ENCODE peak calls at places on chromosome 20, in six cellular contexts. T, Y, V, C, K and M are unnamed samples.

GRCh38 chr20:5793916-5794315 is 43.7 kb downstream of the SHLD1 start:
- DNase-seq in V (no peak), C (no peak), K (no peak), T (no peak), Y (no peak), M (no peak)

GRCh38 chr20:36744243-36744642 is 1.6 kb downstream of the NDRG3 start:
- DNase-seq in Y (no peak), V (no peak), K (no peak), C (no peak), T (no peak), M (no peak)

GRCh38 chr20:2558581-2559301 is 22.4 kb downstream of the TMC2 start:
- DNase-seq in V (no peak), T (no peak), Y (no peak), C (no peak), K (no peak), M (no peak)

GRCh38 chr20:50412499-50412898 is 97.7 kb upstream of the PTPN1 start:
- DNase-seq in T (no peak), V (no peak), Y (no peak), K (no peak), C (no peak), M (peak; percentile 19)

GRCh38 chr20:57283867-57284266 is 17.4 kb upstream of the BMP7 start:
- DNase-seq in K (no peak), C (no peak), T (no peak), Y (no peak), V (no peak), M (no peak)

GRCh38 chr20:24589381-24589780 is 120.0 kb downstream of the SYNDIG1 start:
- DNase-seq in Y (no peak), V (no peak), K (no peak), C (no peak), T (no peak), M (no peak)

GRCh38 chr20:58297394-58297793 is 12.1 kb upstream of the RAB22A start:
- DNase-seq in Y (no peak), C (no peak), V (no peak), K (no peak), T (no peak), M (no peak)

GRCh38 chr20:11686900-11687543 is 230.7 kb upstream of the BTBD3 start:
- DNase-seq in K (peak; percentile 66), T (peak; percentile 55), Y (no peak), C (no peak), V (no peak), M (no peak)

GRCh38 chr20:33119725-33120720 is 40.6 kb downstream of the BPIFB4 start:
- DNase-seq in K (no peak), Y (no peak), T (no peak), C (no peak), V (peak; percentile 48), M (no peak)

GRCh38 chr20:14777571-14777970 is 440.2 kb upstream of the FLRT3 start:
- DNase-seq in T (no peak), C (no peak), Y (no peak), V (peak; percentile 94), K (no peak), M (peak; percentile 41)

GRCh38 chr20:62967149-62967501 is 14.6 kb downstream of the SLC17A9 start:
- DNase-seq in Y (no peak), V (no peak), T (no peak), C (no peak), K (no peak), M (no peak)

GRCh38 chr20:9689041-9689440 is 149.8 kb downstream of the PAK5 start:
- DNase-seq in V (no peak), K (no peak), C (no peak), Y (no peak), T (no peak), M (no peak)

GRCh38 chr20:4371623-4372246 is 350.0 kb upstream of the PRND start:
- DNase-seq in V (no peak), K (no peak), Y (no peak), T (no peak), C (no peak), M (no peak)

GRCh38 chr20:32162367-32162766 is 45.2 kb downstream of the PLAGL2 start:
- DNase-seq in K (no peak), Y (no peak), T (no peak), V (no peak), C (no peak), M (no peak)

GRCh38 chr20:33024609-33025317 is 6.7 kb upstream of the BPIFB6 start:
- DNase-seq in C (no peak), K (no peak), Y (no peak), T (no peak), V (no peak), M (no peak)

GRCh38 chr20:44219791-44220190 is 9.2 kb upstream of the OSER1 start:
- DNase-seq in V (no peak), K (no peak), C (no peak), T (no peak), Y (no peak), M (peak; percentile 21)

GRCh38 chr20:1272368-1273155 is 6.5 kb downstream of the SNPH start:
- DNase-seq in Y (no peak), T (no peak), K (no peak), C (no peak), V (no peak), M (no peak)

GRCh38 chr20:62641749-62642665 is at the start of gene SLCO4A1:
- DNase-seq in V (no peak), Y (peak; percentile 35), K (peak; percentile 37), T (peak; percentile 95), C (peak; percentile 76), M (peak; percentile 49)

GRCh38 chr20:11726021-11726420 is 191.7 kb upstream of the BTBD3 start:
- DNase-seq in T (no peak), V (no peak), C (no peak), Y (no peak), K (no peak), M (no peak)

GRCh38 chr20:20521736-20522135 is 153.8 kb downstream of the INSM1 start:
- DNase-seq in Y (no peak), V (no peak), K (no peak), C (no peak), T (no peak), M (no peak)

GRCh38 chr20:19961298-19961697 is 55.9 kb upstream of the NAA20 start:
- DNase-seq in C (no peak), T (no peak), V (no peak), Y (no peak), K (no peak), M (no peak)

GRCh38 chr20:62161347-62161746 is 17.8 kb downstream of the SS18L1 start:
- DNase-seq in K (no peak), T (peak; percentile 63), Y (no peak), C (no peak), V (peak; percentile 82), M (no peak)

GRCh38 chr20:20780127-20780822 is 67.8 kb upstream of the RALGAPA2 start:
- DNase-seq in C (no peak), Y (no peak), T (peak; percentile 51), V (peak; percentile 90), K (no peak), M (peak; percentile 79)

GRCh38 chr20:33602826-33603590 is 59.1 kb upstream of the C20orf144 start:
- DNase-seq in T (no peak), K (no peak), V (peak; percentile 77), C (no peak), Y (no peak), M (no peak)

GRCh38 chr20:8139899-8140298 is 7.8 kb downstream of the PLCB1 start:
- DNase-seq in T (no peak), Y (no peak), K (no peak), C (no peak), V (no peak), M (no peak)

GRCh38 chr20:31698803-31699718 is 23.6 kb downstream of the BCL2L1 start:
- DNase-seq in V (peak; percentile 100), Y (peak; percentile 68), T (peak; percentile 76), K (no peak), C (no peak), M (peak; percentile 74)

GRCh38 chr20:21433329-21433890 is 36.1 kb upstream of the NKX2-4 start:
- DNase-seq in C (no peak), Y (no peak), V (peak; percentile 74), T (no peak), K (no peak), M (peak; percentile 26)

GRCh38 chr20:9532069-9532809 is 17.8 kb downstream of the LAMP5 start:
- DNase-seq in C (no peak), Y (no peak), T (no peak), V (peak; percentile 35), K (peak; percentile 5), M (no peak)

GRCh38 chr20:14235355-14235754 is 102.1 kb downstream of the FLRT3 start:
- DNase-seq in Y (no peak), V (peak; percentile 80), T (no peak), K (no peak), C (no peak), M (no peak)

GRCh38 chr20:37711987-37712961 is 18.4 kb downstream of the CTNNBL1 start:
- DNase-seq in K (peak; percentile 40), T (no peak), C (no peak), V (no peak), Y (peak; percentile 16), M (peak; percentile 8)

GRCh38 chr20:23622839-23623343 is 14.9 kb downstream of the CST3 start:
- DNase-seq in K (no peak), V (peak; percentile 84), T (peak; percentile 37), C (no peak), Y (no peak), M (peak; percentile 53)

GRCh38 chr20:62053465-62054196 is 12.1 kb downstream of the TAF4 start:
- DNase-seq in K (no peak), Y (no peak), T (no peak), C (no peak), V (no peak), M (no peak)

GRCh38 chr20:63682384-63683139 is 13.9 kb upstream of the TNFRSF6B start:
- DNase-seq in T (peak; percentile 99), Y (no peak), K (no peak), C (no peak), V (peak; percentile 98), M (peak; percentile 99)

GRCh38 chr20:58436868-58437645 is 48.0 kb downstream of the VAPB start:
- DNase-seq in K (no peak), C (no peak), Y (no peak), V (peak; percentile 26), T (peak; percentile 64), M (no peak)

GRCh38 chr20:15951711-15952110 is 621.5 kb downstream of the KIF16B start:
- DNase-seq in K (no peak), Y (no peak), V (peak; percentile 21), C (no peak), T (no peak), M (peak; percentile 68)

GRCh38 chr20:38241201-38241600 is 19.3 kb downstream of the KIAA1755 start:
- DNase-seq in V (no peak), T (no peak), K (no peak), C (no peak), Y (no peak), M (no peak)

GRCh38 chr20:44133424-44133823 is 53.6 kb downstream of the JPH2 start:
- DNase-seq in T (no peak), K (no peak), C (no peak), Y (no peak), V (no peak), M (no peak)

GRCh38 chr20:11492391-11492790 is 425.3 kb upstream of the BTBD3 start:
- DNase-seq in K (no peak), T (no peak), Y (no peak), C (no peak), V (no peak), M (no peak)

GRCh38 chr20:53914091-53914860 is 156.1 kb downstream of the BCAS1 start:
- DNase-seq in C (no peak), V (no peak), K (no peak), T (peak; percentile 43), Y (peak; percentile 23), M (no peak)